ENCODE peak calls at places on chromosomes 3 and 15, in eight cellular contexts. I is ovary, P is testis, K is suprapubic skin, M is K562, F is esophagus squamous epithelium, D is IMR-90, V is gastrocnemius medialis. L is an unnamed sample. For H3K4me1, the result is how much of the 10 kb centered on the place peaks cover.

GRCh38 chr15:57259511-57260143 is 116.7 kb upstream of the CGNL1 start:
- DNase-seq in K (no peak), P (no peak), F (no peak), I (no peak), V (no peak), D (no peak), M (peak), L (no peak)

GRCh38 chr3:40321818-40322217 is 12.3 kb downstream of the EIF1B start:
- DNase-seq in V (no peak), M (no peak), K (no peak), F (no peak), D (no peak), I (no peak), P (no peak), L (no peak)

GRCh38 chr3:171393032-171393744 is 67.0 kb downstream of the TNIK start:
- DNase-seq in V (no peak), K (no peak), P (no peak), D (peak), I (no peak), F (no peak), M (no peak), L (peak)

GRCh38 chr3:188944108-188944507 is 227.7 kb upstream of the TPRG1 start:
- DNase-seq in I (no peak), P (no peak), K (no peak), V (no peak), D (no peak), M (no peak), F (no peak), L (no peak)

GRCh38 chr3:189144645-189145044 is 27.1 kb upstream of the TPRG1 start:
- DNase-seq in K (no peak), F (no peak), I (no peak), V (no peak), D (peak), M (no peak), P (no peak), L (no peak)

GRCh38 chr15:68300115-68300940 is 22.8 kb downstream of the FEM1B start:
- DNase-seq in I (no peak), V (no peak), D (no peak), M (no peak), P (no peak), K (no peak), F (no peak), L (no peak)

GRCh38 chr3:35183915-35184675 is 455.2 kb upstream of the ARPP21 start:
- DNase-seq in K (no peak), D (no peak), M (no peak), F (no peak), P (no peak), I (no peak), V (no peak), L (no peak)

GRCh38 chr3:59877679-59878427 is 828.0 kb upstream of the CFAP20DC start:
- DNase-seq in M (no peak), V (no peak), K (no peak), D (peak), F (no peak), I (no peak), P (no peak), L (no peak)

GRCh38 chr15:82999905-83000671 is 11.4 kb downstream of the C15orf40 start:
- DNase-seq in M (peak), V (no peak), I (no peak), D (peak), K (no peak), P (no peak), F (no peak), L (peak)

GRCh38 chr3:8554725-8555621 is 53.4 kb downstream of the LMCD1 start:
- DNase-seq in P (peak), M (no peak), F (no peak), V (peak), I (peak), K (peak), D (peak), L (no peak)

GRCh38 chr3:178304758-178305157 is 231.5 kb upstream of the KCNMB2 start:
- DNase-seq in K (no peak), V (no peak), F (no peak), I (no peak), D (peak), P (no peak), M (no peak), L (no peak)

GRCh38 chr3:46089237-46090011 is 62.1 kb upstream of the XCR1 start:
- DNase-seq in F (no peak), I (no peak), P (peak), D (peak), V (peak), K (peak), M (no peak), L (peak)

GRCh38 chr15:67070150-67070549 is 4.7 kb downstream of the SMAD3 start:
- DNase-seq in K (no peak), F (no peak), I (no peak), V (no peak), P (no peak), M (no peak), D (peak), L (no peak)

GRCh38 chr15:34942363-34942762 is 27.2 kb downstream of the AQR start:
- DNase-seq in K (no peak), I (peak), P (no peak), V (no peak), D (peak), F (no peak), M (no peak), L (no peak)

DNA sequence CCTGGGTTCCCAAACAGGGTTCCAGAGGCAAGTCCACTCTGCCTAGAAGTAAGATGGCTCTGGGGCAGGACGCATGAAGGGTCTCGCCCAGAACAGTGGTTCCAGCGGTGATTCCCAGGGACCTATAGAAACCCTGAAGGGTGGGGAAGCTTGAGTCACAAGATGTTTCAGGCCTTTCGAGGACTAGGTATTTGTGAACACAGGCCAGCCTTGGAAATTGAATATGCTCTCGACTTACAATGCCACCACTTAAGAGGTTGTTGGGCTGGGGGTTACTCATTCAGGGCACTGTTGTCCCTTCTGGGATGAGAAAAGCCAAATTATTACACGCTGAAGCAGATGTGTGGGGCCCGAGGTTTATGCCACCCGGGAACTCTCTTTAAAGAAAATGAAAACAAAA is 152.0 kb downstream of the TJP1 start:
- DNase-seq in V (no peak), K (no peak), I (no peak), P (peak), F (no peak), M (no peak), D (no peak), L (no peak)
- H3K4me1 ChIP-seq in V (under half), K (under half), I (under half), P (under half), F (under half), M (under half), D (under half), L (under half)

GRCh38 chr15:40584191-40584590 is 9.9 kb upstream of the KNL1 start:
- DNase-seq in D (no peak), I (no peak), F (no peak), P (no peak), V (no peak), M (no peak), K (no peak), L (no peak)

GRCh38 chr15:40578892-40579291 is 9.8 kb downstream of the RPUSD2 start:
- DNase-seq in F (no peak), I (no peak), D (no peak), M (no peak), V (no peak), K (no peak), P (no peak), L (no peak)

GRCh38 chr15:40582726-40583246 is 11.3 kb upstream of the KNL1 start:
- DNase-seq in M (peak), P (peak), K (no peak), D (no peak), I (no peak), V (no peak), F (no peak), L (peak)
- TF ChIP-seq POLR2A in M (no peak), P (no peak), K (no peak), D (no peak), I (no peak), V (no peak), F (no peak), L (no peak)

GRCh38 chr3:14391033-14391432 is 11.4 kb upstream of the SLC6A6 start:
- DNase-seq in P (no peak), F (no peak), I (peak), M (peak), D (peak), K (no peak), V (peak), L (peak)
- H3K4me1 ChIP-seq in P (under half), F (under half), I (under half), M (under half), D (under half), K (under half), V (under half), L (under half)

DNA sequence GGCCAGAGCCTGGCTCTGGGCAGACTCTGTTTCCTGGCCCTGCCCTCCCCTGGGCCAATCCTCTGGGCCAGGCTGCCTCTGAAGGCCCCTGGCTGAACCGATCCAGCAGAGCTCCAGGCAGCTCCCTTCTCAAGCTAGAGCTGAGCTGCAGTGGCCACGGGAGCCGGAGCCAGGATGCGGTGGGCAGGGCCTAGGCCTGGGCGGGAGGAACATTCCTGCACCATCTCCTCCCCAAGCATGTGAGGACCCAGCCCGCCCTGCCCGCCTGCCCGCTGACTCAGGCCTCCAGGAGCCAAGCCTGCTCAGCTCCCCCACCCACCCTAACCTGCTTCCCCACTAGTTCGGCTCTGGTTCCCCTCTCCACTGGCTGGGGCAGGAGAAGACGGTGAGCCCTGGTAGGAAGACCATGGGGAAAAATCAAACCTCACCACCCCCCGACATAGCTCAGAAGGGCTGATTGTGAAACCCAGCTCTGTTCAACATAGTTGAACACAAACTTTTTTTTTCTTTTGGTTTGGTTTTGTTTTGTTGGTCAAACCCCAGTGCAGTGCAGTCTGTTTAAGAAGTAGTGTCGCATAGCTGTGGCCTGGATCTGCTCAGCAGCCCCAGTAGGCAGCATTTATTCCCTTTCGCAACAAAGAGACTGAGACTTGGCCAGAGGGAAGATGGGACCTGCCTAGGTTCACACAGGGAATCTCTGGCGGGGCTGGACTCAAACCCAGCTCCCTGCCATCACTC is 13.5 kb downstream of the SNX33 start:
- DNase-seq in F (peak), V (peak), P (peak), K (peak), I (peak), D (peak), M (no peak), L (peak)
- TF ChIP-seq POLR2A in F (no peak), V (no peak), P (no peak), K (no peak), I (no peak), D (peak), M (no peak), L (peak)

GRCh38 chr3:95798628-95799027 is 1015.8 kb upstream of the EPHA6 start:
- DNase-seq in I (no peak), P (no peak), M (no peak), D (no peak), V (no peak), F (no peak), K (no peak), L (no peak)
- H3K4me1 ChIP-seq in I (under half), P (under half), M (under half), D (under half), V (under half), F (under half), K (under half), L (under half)

GRCh38 chr3:118675305-118675704 is 359.3 kb downstream of the IGSF11 start:
- DNase-seq in I (no peak), M (no peak), D (no peak), K (no peak), F (no peak), P (no peak), V (no peak), L (no peak)

GRCh38 chr3:118671192-118671591 is 363.5 kb downstream of the IGSF11 start:
- DNase-seq in D (no peak), F (no peak), P (no peak), V (no peak), K (no peak), M (no peak), I (no peak), L (no peak)
- TF ChIP-seq POLR2A in D (no peak), F (no peak), P (no peak), V (no peak), K (no peak), M (no peak), I (no peak), L (no peak)

GRCh38 chr3:10333359-10333670 is 12.4 kb upstream of the SEC13 start:
- DNase-seq in V (no peak), M (no peak), P (no peak), K (no peak), F (no peak), D (no peak), I (no peak), L (no peak)

GRCh38 chr3:10335871-10336622 is 15.1 kb upstream of the SEC13 start:
- DNase-seq in M (no peak), P (no peak), D (no peak), I (no peak), K (no peak), F (no peak), V (no peak), L (no peak)

GRCh38 chr3:10334042-10334441 is 13.1 kb upstream of the SEC13 start:
- DNase-seq in F (no peak), P (no peak), K (no peak), D (no peak), I (no peak), M (no peak), V (no peak), L (no peak)

GRCh38 chr3:10335190-10335738 is 14.4 kb upstream of the SEC13 start:
- DNase-seq in D (no peak), M (no peak), I (no peak), K (no peak), F (no peak), P (no peak), V (no peak), L (no peak)

GRCh38 chr3:10334461-10334860 is 13.5 kb upstream of the SEC13 start:
- DNase-seq in I (no peak), P (no peak), D (peak), F (no peak), V (peak), K (no peak), M (peak), L (no peak)
- H3K4me1 ChIP-seq in I (under half), P (under half), D (under half), F (under half), V (under half), K (under half), M (under half), L (under half)

L was measured in body of pancreas.